ENCODE peak calls at places on chromosomes 12 and 14, in seven cellular contexts. X, C, A, G, V, O and S are unnamed samples.
A peak's percentile ranks its signal among the peaks of the same experiment; 100 is the strongest.

GRCh38 chr14:72686101-72686500 is 207.8 kb downstream of the DPF3 start:
- DNase-seq in C (no peak), A (no peak), O (no peak), X (no peak), G (no peak), V (no peak), S (no peak)

GRCh38 chr14:85308531-85309300 is 221.2 kb upstream of the FLRT2 start:
- DNase-seq in O (no peak), C (no peak), A (no peak), X (no peak), G (no peak), V (peak; percentile 40), S (no peak)

GRCh38 chr12:130994821-130995375 is 41.2 kb downstream of the ADGRD1 start:
- DNase-seq in V (no peak), X (no peak), C (no peak), A (no peak), O (no peak), G (no peak), S (peak; percentile 26)

GRCh38 chr12:13101854-13102375 is 1.6 kb downstream of the GSG1 start:
- DNase-seq in A (no peak), X (no peak), V (no peak), G (peak; percentile 9), C (peak; percentile 67), O (no peak), S (no peak)

GRCh38 chr12:94282675-94283074 is 134.3 kb downstream of the PLXNC1 start:
- DNase-seq in V (no peak), C (no peak), G (peak; percentile 32), O (no peak), A (no peak), X (no peak), S (no peak)

GRCh38 chr14:20469890-20470858 is 968 bp downstream of the PNP start:
- DNase-seq in C (peak; percentile 73), X (no peak), A (peak; percentile 50), G (peak; percentile 32), V (peak; percentile 15), O (peak; percentile 45), S (peak; percentile 45)

GRCh38 chr12:3172124-3173007 is 95.2 kb downstream of the TSPAN9 start:
- DNase-seq in A (no peak), O (no peak), C (no peak), G (no peak), X (no peak), V (no peak), S (no peak)

GRCh38 chr12:30169839-30170591 is 386.3 kb upstream of the TMTC1 start:
- DNase-seq in C (no peak), G (no peak), O (no peak), A (no peak), X (no peak), V (peak; percentile 63), S (peak; percentile 34)

GRCh38 chr14:51319181-51319597 is 79.1 kb downstream of the TMX1 start:
- DNase-seq in G (no peak), O (no peak), C (no peak), V (peak; percentile 61), A (no peak), X (no peak), S (no peak)

GRCh38 chr14:90137807-90138206 is 76.0 kb downstream of the KCNK13 start:
- DNase-seq in X (no peak), C (no peak), V (no peak), A (no peak), G (no peak), O (no peak), S (no peak)

GRCh38 chr12:94571556-94571955 is 78.8 kb downstream of the TMCC3 start:
- DNase-seq in G (no peak), O (no peak), V (peak; percentile 44), X (peak; percentile 61), A (peak; percentile 55), C (no peak), S (peak; percentile 56)

GRCh38 chr12:120710805-120711296 is 593 bp downstream of the UNC119B start:
- DNase-seq in O (no peak), C (peak; percentile 35), V (peak; percentile 58), X (peak; percentile 44), A (peak; percentile 27), G (peak; percentile 11), S (peak; percentile 50)

GRCh38 chr12:92530706-92531105 is 172.1 kb upstream of the PLEKHG7 start:
- DNase-seq in G (no peak), A (no peak), O (no peak), V (no peak), C (no peak), X (no peak), S (no peak)

GRCh38 chr12:57627504-57628279 is 5.3 kb downstream of the B4GALNT1 start:
- DNase-seq in V (no peak), X (peak; percentile 20), G (no peak), A (no peak), C (no peak), O (no peak), S (no peak)

GRCh38 chr14:99516156-99517045 is 35.2 kb downstream of the CCNK start:
- DNase-seq in O (no peak), G (no peak), V (no peak), A (no peak), X (no peak), C (no peak), S (peak; percentile 16)

GRCh38 chr14:70257526-70257925 is 68.8 kb upstream of the SLC8A3 start:
- DNase-seq in G (no peak), X (no peak), O (no peak), V (no peak), A (no peak), C (no peak), S (no peak)

GRCh38 chr14:105935384-105935783 is 409.0 kb downstream of the TMEM121 start:
- DNase-seq in G (no peak), A (no peak), O (no peak), V (no peak), C (no peak), X (no peak), S (no peak)

GRCh38 chr14:96042218-96042930 is 3.2 kb downstream of the C14orf132 start:
- DNase-seq in G (no peak), A (no peak), O (no peak), C (peak; percentile 72), X (no peak), V (no peak), S (no peak)

GRCh38 chr12:30764251-30764650 is 9.5 kb upstream of the CAPRIN2 start:
- DNase-seq in C (no peak), X (no peak), G (no peak), A (no peak), V (no peak), O (no peak), S (no peak)

GRCh38 chr12:76337583-76337982 is 10.6 kb downstream of the BBS10 start:
- DNase-seq in G (no peak), V (no peak), C (peak; percentile 55), A (no peak), X (no peak), O (no peak), S (no peak)

GRCh38 chr14:76917158-76917596 is 91.0 kb downstream of the LRRC74A start:
- DNase-seq in C (peak; percentile 88), X (peak; percentile 62), A (peak; percentile 52), O (no peak), G (no peak), V (peak; percentile 71), S (peak; percentile 82)

DNA sequence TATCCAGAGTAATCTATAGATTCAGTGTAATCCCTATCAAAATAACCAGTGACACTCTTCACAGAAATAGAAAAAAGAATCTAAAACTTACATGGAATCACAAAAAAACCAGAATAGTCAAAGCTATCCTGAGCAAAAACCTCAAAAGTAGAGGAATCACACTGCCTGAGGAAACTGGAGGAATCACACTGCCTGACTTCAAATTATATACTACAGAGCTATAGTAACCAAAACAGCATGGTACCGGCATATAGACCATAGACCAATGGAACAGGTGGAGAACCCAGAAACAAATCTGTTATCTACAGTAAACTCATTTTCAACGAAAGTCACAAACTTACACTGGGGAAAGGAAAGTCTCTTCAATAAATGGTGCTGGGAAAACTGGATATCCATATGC is 244.0 kb downstream of the FUT8 start:
- DNase-seq in V (no peak), C (no peak), A (no peak), X (no peak), G (no peak), O (no peak), S (no peak)
- H3K4me3 ChIP-seq in V (no peak overlapping the region), C (no peak overlapping the region), A (no peak overlapping the region), X (no peak overlapping the region), G (no peak overlapping the region), O (no peak overlapping the region), S (no peak overlapping the region)

GRCh38 chr14:29235991-29236390 is 469.4 kb downstream of the FOXG1 start:
- DNase-seq in C (peak; percentile 24), A (no peak), G (no peak), X (no peak), O (no peak), V (no peak), S (no peak)

GRCh38 chr14:29240046-29240445 is 473.5 kb downstream of the FOXG1 start:
- DNase-seq in O (no peak), C (peak; percentile 66), X (no peak), G (no peak), A (no peak), V (no peak), S (no peak)

GRCh38 chr14:29233188-29233587 is 466.6 kb downstream of the FOXG1 start:
- DNase-seq in V (no peak), X (no peak), O (no peak), G (no peak), C (no peak), A (no peak), S (no peak)

GRCh38 chr14:29236401-29236800 is 469.8 kb downstream of the FOXG1 start:
- DNase-seq in C (peak; percentile 20), X (no peak), O (no peak), A (no peak), G (no peak), V (no peak), S (no peak)

GRCh38 chr14:29236848-29237247 is 470.3 kb downstream of the FOXG1 start:
- DNase-seq in G (no peak), X (no peak), O (no peak), C (peak; percentile 83), V (no peak), A (no peak), S (no peak)
- H3K9me3 ChIP-seq in G (no peaks in the 10 kb centered on the region), X (no peaks in the 10 kb centered on the region), O (no peaks in the 10 kb centered on the region), C (no peaks in the 10 kb centered on the region), V (no peaks in the 10 kb centered on the region), A (no peaks in the 10 kb centered on the region), S (no peaks in the 10 kb centered on the region)

DNA sequence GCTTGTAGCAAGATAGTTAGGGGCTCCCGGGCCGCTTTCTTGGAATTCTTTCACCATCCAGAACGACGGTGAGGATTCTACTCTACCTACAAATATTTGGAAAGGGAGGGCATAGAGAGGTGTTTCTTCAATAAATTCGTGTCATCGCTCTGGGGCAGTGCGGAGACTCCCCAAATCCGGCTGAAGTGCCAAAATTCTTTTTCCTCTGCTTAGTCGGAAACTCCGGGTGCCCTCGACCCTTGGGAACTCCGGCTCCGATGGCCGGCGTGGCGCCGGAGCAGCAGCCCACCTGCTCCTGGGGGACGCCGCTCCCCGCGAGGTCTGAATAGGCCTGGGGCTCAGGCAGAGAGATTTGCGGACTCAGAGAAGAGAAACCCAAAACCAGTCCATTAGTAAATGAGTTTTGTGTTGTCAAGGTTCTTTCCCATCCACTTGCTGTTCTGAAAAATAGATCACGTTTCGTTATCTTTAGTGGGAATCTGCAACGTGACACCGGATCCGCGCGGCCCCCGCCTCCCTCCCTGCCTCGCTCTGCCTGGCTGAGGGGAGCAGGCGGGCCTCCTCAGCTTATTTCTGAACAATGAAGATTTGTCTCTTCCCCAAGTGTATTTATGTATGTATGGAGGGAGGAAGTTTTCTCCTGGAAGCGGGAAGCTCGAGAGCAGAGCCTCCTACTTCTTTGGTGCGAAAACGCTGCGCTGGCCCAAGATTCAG is 3.6 kb upstream of the SIX1 start:
- DNase-seq in C (no peak), V (no peak), G (no peak), O (no peak), X (no peak), A (no peak), S (no peak)
- H3K4me3 ChIP-seq in C (peak overlapping the region; percentile 17), V (no peak overlapping the region), G (no peak overlapping the region), O (peak overlapping the region; percentile 30), X (no peak overlapping the region), A (no peak overlapping the region), S (no peak overlapping the region)

GRCh38 chr12:98509063-98509462 is 6.3 kb upstream of the TMPO start:
- DNase-seq in V (no peak), G (no peak), A (no peak), C (no peak), X (no peak), O (no peak), S (no peak)
- H3K9me3 ChIP-seq in V (no peaks in the 10 kb centered on the region), G (no peaks in the 10 kb centered on the region), A (no peaks in the 10 kb centered on the region), C (no peaks in the 10 kb centered on the region), X (no peaks in the 10 kb centered on the region), O (no peaks in the 10 kb centered on the region), S (no peaks in the 10 kb centered on the region)